ENCODE peak calls at places on chromosomes 6 and 20, in six cellular contexts. C, X, U, M, R and D are unnamed samples.

GRCh38 chr6:7467007-7467897 is 74.2 kb upstream of the DSP start:
- DNase-seq in C (no peak), X (peak; percentile 83), U (no peak), M (peak; percentile 67), R (peak; percentile 16), D (peak; percentile 50)

GRCh38 chr20:58584051-58584824 is 66.8 kb upstream of the STX16 start:
- DNase-seq in C (no peak), X (no peak), U (no peak), M (no peak), R (no peak), D (no peak)

GRCh38 chr6:129140571-129140970 is 257.6 kb downstream of the LAMA2 start:
- DNase-seq in C (no peak), X (no peak), U (no peak), M (no peak), R (peak; percentile 27), D (peak; percentile 67)

GRCh38 chr6:162778603-162779002 is 50.8 kb downstream of the PACRG start:
- DNase-seq in C (no peak), X (no peak), U (no peak), M (no peak), R (no peak), D (no peak)

GRCh38 chr6:3419624-3420272 is 37.1 kb downstream of the SLC22A23 start:
- DNase-seq in C (no peak), X (peak; percentile 54), U (no peak), M (peak; percentile 84), R (no peak), D (no peak)

GRCh38 chr6:53879608-53880007 is 84.8 kb downstream of the LRRC1 start:
- DNase-seq in C (no peak), X (no peak), U (no peak), M (no peak), R (no peak), D (no peak)

GRCh38 chr20:5786930-5787826 is 37.0 kb downstream of the SHLD1 start:
- DNase-seq in C (no peak), X (no peak), U (no peak), M (peak; percentile 52), R (peak; percentile 40), D (peak; percentile 83)

GRCh38 chr6:53424300-53424699 is 75.5 kb upstream of the ELOVL5 start:
- DNase-seq in C (no peak), X (no peak), U (no peak), M (no peak), R (no peak), D (no peak)

GRCh38 chr6:20811112-20811746 is 277.0 kb downstream of the CDKAL1 start:
- DNase-seq in C (peak; percentile 66), X (peak; percentile 83), U (no peak), M (peak; percentile 99), R (peak; percentile 12), D (peak; percentile 99)

GRCh38 chr6:19394051-19394450 is 443.1 kb upstream of the ID4 start:
- DNase-seq in C (no peak), X (no peak), U (no peak), M (no peak), R (no peak), D (no peak)

GRCh38 chr6:135830452-135830851 is 21.0 kb upstream of the PDE7B start:
- DNase-seq in C (no peak), X (no peak), U (no peak), M (peak; percentile 14), R (no peak), D (peak; percentile 38)

GRCh38 chr6:42073287-42073686 is 23.0 kb downstream of the TAF8 start:
- DNase-seq in C (no peak), X (no peak), U (no peak), M (no peak), R (no peak), D (no peak)

GRCh38 chr20:58906894-58907293 is 54.4 kb downstream of the GNAS start:
- DNase-seq in C (no peak), X (no peak), U (no peak), M (peak; percentile 25), R (no peak), D (no peak)

DNA sequence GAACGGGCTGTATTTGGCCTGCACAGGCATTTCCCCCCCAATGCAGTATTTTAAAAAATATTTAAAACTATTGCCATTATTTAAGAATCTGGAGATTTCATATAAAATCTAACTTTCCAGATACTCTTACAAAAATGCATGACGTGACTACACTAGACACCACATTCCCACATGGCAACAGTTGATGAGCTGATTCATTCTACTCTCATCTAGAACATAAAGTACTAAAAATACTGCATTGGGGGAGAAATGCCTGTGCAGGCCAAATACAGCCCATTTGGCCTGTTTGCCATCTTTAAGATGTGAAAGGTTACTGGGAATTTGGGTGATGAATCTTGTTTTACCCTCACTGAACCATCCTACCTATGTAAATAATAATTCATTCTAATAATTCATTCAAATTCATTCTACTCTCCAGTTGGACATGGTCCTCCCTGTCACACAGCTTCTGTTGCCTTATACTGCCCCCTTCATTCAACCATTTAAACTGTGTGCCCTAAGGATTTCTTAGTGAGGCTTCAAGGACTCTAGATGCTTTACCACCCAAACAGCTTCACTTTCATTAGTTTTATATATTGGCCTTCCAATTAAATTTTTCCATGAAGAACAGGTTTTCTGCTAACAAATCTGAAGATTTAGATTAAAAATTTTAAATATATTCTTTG is 6.9 kb upstream of the ZSCAN16 start:
- DNase-seq in C (no peak), X (no peak), U (no peak), M (no peak), R (no peak), D (no peak)
- H3K36me3 ChIP-seq in C (no peaks in the 10 kb centered on the region), X (no peaks in the 10 kb centered on the region), U (peaks cover 74% of the 10 kb centered on the region), M (peaks cover 40% of the 10 kb centered on the region), R (peaks cover 84% of the 10 kb centered on the region), D (peaks cover 53% of the 10 kb centered on the region)

DNA sequence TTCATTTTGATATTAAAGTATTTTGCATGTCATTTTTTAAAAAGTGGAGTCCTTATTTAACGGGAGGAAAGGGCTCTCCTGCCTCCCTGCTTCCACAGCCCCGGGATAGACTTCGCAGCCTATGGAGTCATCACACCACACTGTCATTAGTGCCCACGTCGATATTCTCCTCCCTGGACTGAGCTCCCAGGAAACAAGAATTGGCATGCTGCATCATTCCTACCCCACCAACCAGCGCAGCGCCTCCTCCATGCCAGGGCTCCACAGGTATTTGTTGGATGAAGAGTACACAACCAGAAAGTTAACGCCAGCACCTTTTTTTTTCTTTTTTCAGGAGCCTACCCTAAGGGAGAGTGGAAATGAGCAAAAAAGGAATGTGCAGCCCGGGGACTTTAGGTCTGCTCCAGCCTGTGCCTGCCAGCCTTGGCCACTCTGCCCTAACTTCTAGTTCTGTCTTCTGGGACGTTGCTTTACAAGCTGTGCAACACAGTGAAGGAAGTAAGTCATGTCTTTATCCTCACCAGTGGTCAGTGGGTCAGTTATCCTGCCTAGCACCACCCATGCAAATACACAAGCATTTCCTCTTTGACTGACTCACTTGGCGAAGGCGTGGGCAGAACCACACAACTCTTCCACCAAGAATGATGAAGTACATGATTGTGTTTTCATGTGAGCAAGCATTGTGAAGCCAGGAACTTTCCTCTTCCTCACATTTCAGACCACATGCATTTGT is 180.7 kb upstream of the UST start:
- DNase-seq in C (peak; percentile 17), X (no peak), U (no peak), M (peak; percentile 95), R (no peak), D (no peak)
- TF ChIP-seq CTCF in C (no peak), X (no peak), U (no peak), M (no peak), R (no peak), D (no peak)

GRCh38 chr20:35491823-35492222 is 36.4 kb downstream of the CEP250 start:
- DNase-seq in C (no peak), X (no peak), U (no peak), M (peak; percentile 35), R (no peak), D (no peak)
- H3K36me3 ChIP-seq in C (peaks cover 35% of the 10 kb centered on the region), X (no peaks in the 10 kb centered on the region), U (peaks cover 93% of the 10 kb centered on the region), M (peaks cover 53% of the 10 kb centered on the region), R (peaks cover 97% of the 10 kb centered on the region), D (peaks cover 51% of the 10 kb centered on the region)

GRCh38 chr20:56166781-56167465 is 81.6 kb upstream of the MC3R start:
- DNase-seq in C (no peak), X (no peak), U (no peak), M (no peak), R (no peak), D (no peak)

GRCh38 chr20:56174416-56174815 is 74.1 kb upstream of the MC3R start:
- DNase-seq in C (no peak), X (no peak), U (no peak), M (no peak), R (no peak), D (no peak)

GRCh38 chr20:56175884-56176283 is 72.6 kb upstream of the MC3R start:
- DNase-seq in C (no peak), X (no peak), U (no peak), M (no peak), R (no peak), D (no peak)

GRCh38 chr20:56171087-56172012 is 77.2 kb upstream of the MC3R start:
- DNase-seq in C (no peak), X (peak; percentile 34), U (no peak), M (no peak), R (no peak), D (no peak)
- TF ChIP-seq CTCF in C (peak; percentile 42), X (peak; percentile 39), U (peak; percentile 47), M (no peak), R (peak; percentile 27), D (no peak)

GRCh38 chr6:18219611-18220010 is 44.7 kb downstream of the DEK start:
- DNase-seq in C (no peak), X (no peak), U (no peak), M (no peak), R (no peak), D (peak; percentile 54)
- H3K36me3 ChIP-seq in C (peaks cover 9% of the 10 kb centered on the region), X (peaks cover 6% of the 10 kb centered on the region), U (peaks cover 63% of the 10 kb centered on the region), M (peaks cover 9% of the 10 kb centered on the region), R (peaks cover 85% of the 10 kb centered on the region), D (peaks cover 20% of the 10 kb centered on the region)